ENCODE peak calls at places on chromosomes 6 and 20, in six cellular contexts. P, H, B, Z, V and Q are unnamed samples. For H3K9me3 and H3K36me3, the result is how much of the 10 kb centered on the place peaks cover.

GRCh38 chr20:8007490-8007889 is 12.1 kb downstream of the TMX4 start:
- DNase-seq in P (no peak), H (no peak), B (no peak), Z (no peak), V (no peak), Q (no peak)

GRCh38 chr6:13478525-13478962 is 8.9 kb downstream of the GFOD1 start:
- DNase-seq in P (no peak), H (no peak), B (no peak), Z (no peak), V (no peak), Q (no peak)

GRCh38 chr20:62550087-62550565 is 74.3 kb upstream of the GATA5 start:
- DNase-seq in P (no peak), H (no peak), B (no peak), Z (no peak), V (no peak), Q (no peak)

GRCh38 chr20:45055056-45055455 is 45.9 kb downstream of the KCNS1 start:
- DNase-seq in P (no peak), H (no peak), B (no peak), Z (no peak), V (no peak), Q (no peak)

GRCh38 chr6:142693446-142693845 is 251.5 kb downstream of the HIVEP2 start:
- DNase-seq in P (no peak), H (no peak), B (peak), Z (no peak), V (no peak), Q (peak)

GRCh38 chr6:139625998-139626975 is 251.8 kb upstream of the CITED2 start:
- DNase-seq in P (no peak), H (peak), B (no peak), Z (no peak), V (no peak), Q (peak)

GRCh38 chr6:14283600-14284235 is 166.1 kb downstream of the CD83 start:
- DNase-seq in P (no peak), H (peak), B (no peak), Z (no peak), V (no peak), Q (no peak)

GRCh38 chr6:18242062-18242851 is 22.1 kb downstream of the DEK start:
- DNase-seq in P (no peak), H (no peak), B (peak), Z (no peak), V (no peak), Q (peak)

GRCh38 chr6:20417819-20418218 is 16.1 kb downstream of the E2F3 start:
- DNase-seq in P (no peak), H (no peak), B (no peak), Z (no peak), V (no peak), Q (no peak)

GRCh38 chr6:102118034-102118433 is 724.5 kb downstream of the GRIK2 start:
- DNase-seq in P (no peak), H (no peak), B (no peak), Z (no peak), V (no peak), Q (no peak)

GRCh38 chr20:12083269-12083668 is 165.6 kb downstream of the BTBD3 start:
- DNase-seq in P (no peak), H (no peak), B (no peak), Z (no peak), V (no peak), Q (no peak)

GRCh38 chr20:7355056-7355455 is 585.2 kb downstream of the HAO1 start:
- DNase-seq in P (no peak), H (no peak), B (no peak), Z (no peak), V (no peak), Q (no peak)

GRCh38 chr6:134061440-134061839 is 9.0 kb upstream of the SLC2A12 start:
- DNase-seq in P (no peak), H (no peak), B (no peak), Z (peak), V (no peak), Q (no peak)

GRCh38 chr20:50744143-50744792 is 12.9 kb downstream of the PARD6B start:
- DNase-seq in P (peak), H (peak), B (peak), Z (peak), V (no peak), Q (peak)

GRCh38 chr6:36679043-36679821 is 718 bp downstream of the CDKN1A start:
- DNase-seq in P (peak), H (peak), B (peak), Z (peak), V (peak), Q (peak)

GRCh38 chr6:105484238-105485161 is 81.6 kb upstream of the PREP start:
- DNase-seq in P (no peak), H (peak), B (peak), Z (no peak), V (peak), Q (no peak)

GRCh38 chr20:24782221-24782620 is 166.8 kb upstream of the CST7 start:
- DNase-seq in P (peak), H (no peak), B (no peak), Z (no peak), V (no peak), Q (no peak)

GRCh38 chr20:44137210-44137781 is 49.7 kb downstream of the JPH2 start:
- DNase-seq in P (no peak), H (no peak), B (peak), Z (no peak), V (no peak), Q (no peak)

GRCh38 chr6:73389854-73390253 is 4.8 kb upstream of the DDX43 start:
- DNase-seq in P (no peak), H (no peak), B (no peak), Z (no peak), V (no peak), Q (no peak)

GRCh38 chr6:166467436-166468000 is 84.8 kb upstream of the MPC1 start:
- DNase-seq in P (no peak), H (no peak), B (no peak), Z (no peak), V (no peak), Q (no peak)

GRCh38 chr6:24985313-24985712 is 49.6 kb upstream of the RIPOR2 start:
- DNase-seq in P (no peak), H (peak), B (no peak), Z (no peak), V (no peak), Q (no peak)

GRCh38 chr20:36237477-36237876 is 1.2 kb downstream of the AAR2 start:
- DNase-seq in P (no peak), H (peak), B (no peak), Z (no peak), V (no peak), Q (no peak)

GRCh38 chr6:2817778-2818443 is 23.8 kb downstream of the SERPINB1 start:
- DNase-seq in P (no peak), H (no peak), B (peak), Z (no peak), V (no peak), Q (no peak)

GRCh38 chr6:84766796-84767590 is 2.6 kb upstream of the TBX18 start:
- DNase-seq in P (no peak), H (no peak), B (no peak), Z (no peak), V (no peak), Q (no peak)

GRCh38 chr6:142187209-142187608 is 40.1 kb downstream of the VTA1 start:
- DNase-seq in P (no peak), H (peak), B (peak), Z (no peak), V (no peak), Q (peak)

GRCh38 chr6:156427345-156427744 is 349.8 kb upstream of the ARID1B start:
- DNase-seq in P (no peak), H (peak), B (peak), Z (no peak), V (no peak), Q (peak)

GRCh38 chr20:3121955-3122610 is 37.6 kb upstream of the AVP start:
- DNase-seq in P (no peak), H (no peak), B (no peak), Z (no peak), V (no peak), Q (no peak)

GRCh38 chr6:69974193-69974592 is 107.8 kb downstream of the COL19A1 start:
- DNase-seq in P (no peak), H (peak), B (peak), Z (no peak), V (no peak), Q (peak)

GRCh38 chr6:44265843-44266233 is 487 bp upstream of the NFKBIE start:
- DNase-seq in P (no peak), H (no peak), B (no peak), Z (no peak), V (no peak), Q (no peak)

GRCh38 chr6:31715022-31715683 is at the start of gene LY6G6D:
- DNase-seq in P (no peak), H (no peak), B (no peak), Z (no peak), V (no peak), Q (no peak)

GRCh38 chr6:6801002-6801329 is 212.4 kb downstream of the LY86 start:
- DNase-seq in P (no peak), H (no peak), B (no peak), Z (peak), V (no peak), Q (no peak)

GRCh38 chr20:1301031-1301529 is 27.9 kb downstream of the SDCBP2 start:
- DNase-seq in P (no peak), H (no peak), B (peak), Z (no peak), V (peak), Q (peak)

GRCh38 chr6:41931792-41932191 is 9.8 kb downstream of the CCND3 start:
- DNase-seq in P (no peak), H (no peak), B (no peak), Z (no peak), V (no peak), Q (no peak)

GRCh38 chr6:25862199-25862598 is 11.8 kb downstream of the SLC17A3 start:
- DNase-seq in P (no peak), H (no peak), B (no peak), Z (no peak), V (no peak), Q (no peak)

GRCh38 chr6:79756496-79756895 is 125.4 kb downstream of the SH3BGRL2 start:
- DNase-seq in P (no peak), H (no peak), B (no peak), Z (no peak), V (no peak), Q (no peak)

GRCh38 chr6:157036245-157036681 is 259.1 kb downstream of the ARID1B start:
- DNase-seq in P (no peak), H (no peak), B (peak), Z (peak), V (no peak), Q (no peak)

GRCh38 chr20:9912858-9913434 is 74.1 kb upstream of the PAK5 start:
- DNase-seq in P (peak), H (peak), B (peak), Z (peak), V (no peak), Q (peak)

GRCh38 chr6:7468382-7469081 is 72.9 kb upstream of the DSP start:
- DNase-seq in P (no peak), H (peak), B (peak), Z (no peak), V (no peak), Q (peak)

GRCh38 chr20:13382786-13383185 is 161.7 kb downstream of the ISM1 start:
- DNase-seq in P (no peak), H (no peak), B (no peak), Z (no peak), V (no peak), Q (no peak)
- H3K9me3 ChIP-seq in P (under half), H (under half), B (under half), Z (under half), V (under half), Q (under half)

GRCh38 chr6:152167639-152168603 is 360.4 kb downstream of the ESR1 start:
- DNase-seq in P (no peak), H (no peak), B (no peak), Z (no peak), V (no peak), Q (no peak)

GRCh38 chr6:152170313-152170701 is 362.8 kb downstream of the ESR1 start:
- DNase-seq in P (no peak), H (no peak), B (no peak), Z (no peak), V (no peak), Q (no peak)

GRCh38 chr6:152170702-152171667 is 363.5 kb downstream of the ESR1 start:
- DNase-seq in P (no peak), H (no peak), B (peak), Z (peak), V (peak), Q (no peak)

GRCh38 chr6:152164957-152165356 is 357.5 kb downstream of the ESR1 start:
- DNase-seq in P (no peak), H (no peak), B (no peak), Z (no peak), V (no peak), Q (no peak)

GRCh38 chr6:152166897-152167296 is 359.4 kb downstream of the ESR1 start:
- DNase-seq in P (no peak), H (no peak), B (no peak), Z (no peak), V (no peak), Q (no peak)
- H3K36me3 ChIP-seq in P (under half), H (under half), B (under half), Z (half or more), V (half or more), Q (under half)

GRCh38 chr6:11214911-11215310 is 17.6 kb downstream of the NEDD9 start:
- DNase-seq in P (no peak), H (no peak), B (no peak), Z (no peak), V (no peak), Q (no peak)
- H3K4me3 ChIP-seq in P (no peak), H (no peak), B (no peak), Z (no peak), V (no peak), Q (no peak)

DNA sequence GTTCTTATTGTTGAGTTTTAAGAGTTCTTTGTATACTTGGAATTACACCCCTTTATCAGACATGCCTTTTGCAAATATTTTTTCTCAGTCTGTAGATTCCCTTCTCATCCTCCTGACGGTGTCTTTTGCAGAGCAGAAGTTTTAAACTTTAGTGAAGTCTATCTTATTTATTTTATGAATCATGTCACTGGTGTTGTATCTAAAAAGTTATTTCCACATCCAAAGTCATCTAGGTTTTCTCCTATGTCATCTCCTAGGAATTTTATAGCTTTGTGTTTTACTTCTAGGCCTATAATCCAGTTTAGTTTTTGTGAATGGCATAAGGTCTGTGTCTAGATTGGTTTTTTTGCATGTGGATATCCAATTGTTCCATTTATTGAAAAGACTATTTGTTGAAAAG is 271.3 kb downstream of the KIF16B start:
- DNase-seq in P (no peak), H (no peak), B (peak), Z (no peak), V (no peak), Q (no peak)
- H3K9me3 ChIP-seq in P (under half), H (under half), B (under half), Z (under half), V (under half), Q (under half)

GRCh38 chr6:119192200-119192599 is 113.7 kb upstream of the FAM184A start:
- DNase-seq in P (no peak), H (no peak), B (no peak), Z (no peak), V (no peak), Q (no peak)
- H3K36me3 ChIP-seq in P (under half), H (under half), B (under half), Z (half or more), V (under half), Q (under half)

DNA sequence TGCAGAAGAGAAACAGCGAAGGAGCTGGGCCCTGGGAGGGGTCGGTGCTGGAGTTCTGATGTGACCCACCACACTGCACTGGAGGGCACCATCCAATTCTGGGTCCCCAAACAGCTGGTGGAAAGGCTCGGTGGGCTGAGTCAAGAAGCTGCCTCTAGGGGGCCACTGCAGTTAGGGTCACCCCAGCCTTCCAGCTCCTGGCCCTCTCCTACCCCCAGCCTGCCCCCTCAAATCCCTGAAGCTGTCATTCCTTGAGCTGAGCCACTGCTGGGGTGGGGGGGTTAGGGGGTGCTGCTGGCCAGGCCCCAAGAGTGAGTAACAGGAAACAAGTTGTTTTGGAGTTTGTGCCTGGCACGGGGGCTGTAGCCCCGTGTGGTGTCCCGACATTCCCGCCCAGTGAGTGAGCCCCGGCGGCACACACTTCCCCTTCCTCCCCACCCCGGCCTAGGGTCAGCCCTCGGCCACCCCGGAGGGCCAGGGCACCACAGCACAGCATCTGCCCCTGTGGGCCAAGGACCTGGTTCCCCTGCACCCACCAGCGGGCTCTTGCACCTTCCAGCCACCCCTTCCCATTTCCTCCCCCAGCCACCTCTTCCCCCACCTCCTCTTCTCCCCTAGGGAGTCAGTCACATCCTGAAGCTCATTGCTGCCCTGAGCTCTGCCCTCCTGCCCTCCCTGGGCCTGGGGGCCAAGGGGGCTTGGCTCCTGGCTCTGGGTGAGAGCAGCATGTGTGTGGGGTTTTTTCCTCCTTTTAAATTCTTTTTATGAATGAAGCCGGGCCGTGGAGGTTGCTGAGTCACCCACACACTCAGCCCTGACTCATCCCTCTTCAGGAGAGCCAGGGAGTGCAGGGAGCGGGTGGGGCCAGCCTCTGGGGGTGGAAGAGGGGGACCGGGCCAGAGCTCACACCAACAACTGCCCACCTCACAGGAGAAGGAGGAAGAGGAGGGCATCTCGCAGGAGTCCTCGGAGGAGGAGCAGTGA is 4.6 kb downstream of the SMIM29 start:
- DNase-seq in P (no peak), H (peak), B (peak), Z (peak), V (no peak), Q (peak)
- H3K4me3 ChIP-seq in P (no peak), H (no peak), B (no peak), Z (no peak), V (no peak), Q (no peak)

GRCh38 chr20:41600926-41601631 is 17.1 kb downstream of the CHD6 start:
- DNase-seq in P (no peak), H (no peak), B (no peak), Z (no peak), V (no peak), Q (no peak)
- H3K9me3 ChIP-seq in P (under half), H (half or more), B (under half), Z (under half), V (under half), Q (under half)

DNA sequence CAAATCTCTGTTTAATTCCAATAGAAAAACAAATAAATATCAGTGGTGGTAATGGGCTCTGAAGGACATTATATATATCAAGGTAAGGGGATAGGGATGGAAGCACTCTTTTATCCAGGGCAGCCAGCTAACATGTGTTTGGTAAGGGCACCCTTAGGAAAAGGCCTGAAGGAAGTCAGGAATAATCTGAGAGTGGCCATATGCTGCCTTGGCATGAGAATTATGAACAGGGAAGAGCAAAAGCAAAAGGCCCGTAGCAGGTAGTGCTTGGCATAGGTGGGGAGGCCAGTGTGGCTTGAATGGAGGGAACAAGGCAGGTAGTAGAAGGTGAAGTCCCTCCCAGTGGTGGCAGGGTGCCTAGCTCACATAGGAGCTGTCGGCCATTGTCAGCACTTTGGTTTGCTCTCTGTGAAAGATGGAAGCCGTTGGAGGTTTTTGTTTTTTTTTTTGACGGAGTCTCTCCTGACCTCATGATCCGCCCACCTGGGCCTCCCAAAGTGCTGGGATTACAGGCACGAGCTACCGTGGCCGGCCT is 39.6 kb upstream of the CSE1L start:
- DNase-seq in P (no peak), H (no peak), B (no peak), Z (no peak), V (no peak), Q (no peak)
- H3K36me3 ChIP-seq in P (under half), H (under half), B (under half), Z (half or more), V (under half), Q (half or more)

GRCh38 chr6:126341126-126341525 is 1.2 kb downstream of the CENPW start:
- DNase-seq in P (no peak), H (no peak), B (no peak), Z (no peak), V (no peak), Q (no peak)

GRCh38 chr6:126333729-126334128 is 6.2 kb upstream of the CENPW start:
- DNase-seq in P (no peak), H (no peak), B (no peak), Z (no peak), V (no peak), Q (no peak)

GRCh38 chr6:126335210-126335609 is 4.7 kb upstream of the CENPW start:
- DNase-seq in P (no peak), H (peak), B (no peak), Z (no peak), V (no peak), Q (no peak)

GRCh38 chr6:126339796-126340750 is at the start of gene CENPW:
- DNase-seq in P (peak), H (peak), B (peak), Z (peak), V (peak), Q (peak)

DNA sequence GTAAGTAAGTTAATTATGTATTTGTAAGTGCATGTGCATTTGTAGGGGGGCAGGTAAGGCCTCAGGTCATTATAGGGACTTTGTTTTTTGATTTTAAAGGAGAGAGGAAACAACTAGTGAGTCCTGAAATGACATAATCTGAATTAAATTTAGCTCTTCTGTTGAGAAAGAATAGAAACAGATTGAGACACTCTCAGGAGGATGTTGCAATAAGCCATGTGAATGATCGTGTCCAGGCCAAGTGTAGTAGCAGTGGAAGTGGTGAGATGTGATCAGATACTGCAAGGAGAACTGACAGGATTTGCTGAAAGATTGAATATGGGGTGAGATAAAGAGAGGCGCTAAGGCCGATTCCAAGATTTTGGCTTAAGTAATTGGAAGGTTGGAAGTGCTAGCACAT is 2.6 kb upstream of the CENPW start:
- DNase-seq in P (no peak), H (peak), B (peak), Z (no peak), V (no peak), Q (no peak)
- H3K4me3 ChIP-seq in P (no peak), H (no peak), B (no peak), Z (no peak), V (no peak), Q (no peak)